ENCODE peak calls at places on chromosome 15, in ten cellular contexts. G, R, Q, M, W, F, E, C, J and V are unnamed samples.

GRCh38 chr15:62636823-62637320 is 405.7 kb upstream of the TPM1 start:
- DNase-seq in G (no peak), R (no peak), Q (no peak), M (no peak), W (no peak), F (no peak), E (no peak), C (no peak), J (no peak), V (no peak)

GRCh38 chr15:71782447-71783165 is 27.7 kb upstream of the NR2E3 start:
- DNase-seq in G (no peak), R (no peak), Q (no peak), M (no peak), W (no peak), F (no peak), E (no peak), C (no peak), J (no peak), V (no peak)

GRCh38 chr15:71237456-71238188 is 122.4 kb downstream of the THSD4 start:
- DNase-seq in G (peak), R (no peak), Q (no peak), M (no peak), W (no peak), F (no peak), E (no peak), C (no peak), J (no peak), V (no peak)

GRCh38 chr15:67564590-67565345 is 22.3 kb downstream of the MAP2K5 start:
- DNase-seq in G (no peak), R (no peak), Q (no peak), M (no peak), W (peak), F (no peak), E (no peak), C (no peak), J (no peak), V (no peak)

GRCh38 chr15:83276661-83277060 is 7.8 kb downstream of the BNC1 start:
- DNase-seq in G (no peak), R (no peak), Q (no peak), M (no peak), W (no peak), F (no peak), E (no peak), C (no peak), J (no peak), V (no peak)

GRCh38 chr15:99414755-99415731 is 150.7 kb upstream of the MEF2A start:
- DNase-seq in G (no peak), R (no peak), Q (peak), M (no peak), W (no peak), F (no peak), E (no peak), C (no peak), J (no peak), V (no peak)

GRCh38 chr15:36186376-36186775 is 393.1 kb upstream of the CDIN1 start:
- DNase-seq in G (no peak), R (no peak), Q (no peak), M (no peak), W (no peak), F (no peak), E (no peak), C (no peak), J (no peak), V (no peak)

GRCh38 chr15:95557226-95558046 is 773.1 kb upstream of the NR2F2 start:
- DNase-seq in G (peak), R (no peak), Q (no peak), M (no peak), W (peak), F (no peak), E (no peak), C (peak), J (no peak), V (no peak)

GRCh38 chr15:99155961-99156443 is 51.1 kb downstream of the SYNM start:
- DNase-seq in G (no peak), R (no peak), Q (no peak), M (no peak), W (peak), F (no peak), E (no peak), C (peak), J (no peak), V (no peak)

GRCh38 chr15:49990835-49991540 is 128.0 kb downstream of the ATP8B4 start:
- DNase-seq in G (peak), R (no peak), Q (no peak), M (no peak), W (no peak), F (no peak), E (no peak), C (no peak), J (no peak), V (no peak)

GRCh38 chr15:48890375-48890972 is 12.5 kb downstream of the EID1 start:
- DNase-seq in G (no peak), R (no peak), Q (no peak), M (no peak), W (no peak), F (no peak), E (no peak), C (no peak), J (no peak), V (no peak)

GRCh38 chr15:31487811-31488436 is 161.3 kb downstream of the KLF13 start:
- DNase-seq in G (no peak), R (peak), Q (no peak), M (no peak), W (peak), F (no peak), E (no peak), C (no peak), J (no peak), V (no peak)

GRCh38 chr15:74978077-74978476 is 17.3 kb upstream of the SCAMP5 start:
- DNase-seq in G (no peak), R (no peak), Q (no peak), M (no peak), W (no peak), F (no peak), E (no peak), C (no peak), J (no peak), V (no peak)

GRCh38 chr15:29034593-29035364 is 149.0 kb downstream of the APBA2 start:
- DNase-seq in G (no peak), R (no peak), Q (no peak), M (no peak), W (no peak), F (no peak), E (no peak), C (no peak), J (no peak), V (no peak)

GRCh38 chr15:63090502-63091286 is 31.0 kb upstream of the LACTB start:
- DNase-seq in G (no peak), R (no peak), Q (no peak), M (no peak), W (no peak), F (no peak), E (no peak), C (no peak), J (no peak), V (no peak)

GRCh38 chr15:92877000-92877399 is 23.1 kb upstream of the CHD2 start:
- DNase-seq in G (no peak), R (no peak), Q (no peak), M (no peak), W (no peak), F (no peak), E (no peak), C (no peak), J (no peak), V (no peak)

GRCh38 chr15:77507911-77508310 is 87.2 kb downstream of the HMG20A start:
- DNase-seq in G (no peak), R (no peak), Q (no peak), M (no peak), W (no peak), F (no peak), E (no peak), C (no peak), J (peak), V (no peak)

GRCh38 chr15:89860851-89861360 is 32.9 kb downstream of the AP3S2 start:
- DNase-seq in G (no peak), R (no peak), Q (peak), M (no peak), W (no peak), F (no peak), E (no peak), C (no peak), J (no peak), V (no peak)

GRCh38 chr15:57560976-57561711 is 30.6 kb upstream of the MYZAP start:
- DNase-seq in G (peak), R (peak), Q (peak), M (peak), W (peak), F (peak), E (peak), C (peak), J (peak), V (peak)

GRCh38 chr15:68372291-68372811 is 59.6 kb downstream of the ITGA11 start:
- DNase-seq in G (no peak), R (no peak), Q (peak), M (no peak), W (peak), F (no peak), E (no peak), C (peak), J (no peak), V (no peak)